ENCODE peak calls at places on chromosomes 12 and 14, in four cellular contexts. I, E, K and S are unnamed samples.

GRCh38 chr14:54133896-54134295 is 177.3 kb upstream of the BMP4 start:
- DNase-seq in E (no peak), K (no peak), I (no peak), S (no peak)

GRCh38 chr12:31228811-31229792 is 96.8 kb downstream of the SINHCAF start:
- DNase-seq in K (no peak), E (no peak), I (peak), S (no peak)

GRCh38 chr12:30806989-30807694 is 52.4 kb upstream of the CAPRIN2 start:
- DNase-seq in K (peak), E (peak), I (peak), S (no peak)

GRCh38 chr12:99043319-99043914 is 398.3 kb downstream of the APAF1 start:
- DNase-seq in E (peak), I (peak), K (peak), S (peak)

GRCh38 chr12:109286252-109286651 is 22.8 kb downstream of the FOXN4 start:
- DNase-seq in E (no peak), I (no peak), K (no peak), S (no peak)

GRCh38 chr14:82309199-82309598 is 775.5 kb upstream of the SEL1L start:
- DNase-seq in E (no peak), K (no peak), I (no peak), S (no peak)

GRCh38 chr12:15892645-15893259 is 10.6 kb downstream of the STRAP start:
- DNase-seq in I (no peak), E (no peak), K (no peak), S (no peak)

GRCh38 chr14:104972301-104973211 is 5.6 kb downstream of the AHNAK2 start:
- DNase-seq in K (no peak), E (no peak), I (peak), S (peak)

GRCh38 chr14:34233619-34234018 is 228.4 kb downstream of the SPTSSA start:
- DNase-seq in K (no peak), E (no peak), I (no peak), S (no peak)

GRCh38 chr12:92495108-92495507 is 207.7 kb upstream of the PLEKHG7 start:
- DNase-seq in K (no peak), I (no peak), E (peak), S (no peak)

GRCh38 chr12:117408161-117408791 is 46.9 kb upstream of the NOS1 start:
- DNase-seq in K (peak), I (peak), E (no peak), S (no peak)

GRCh38 chr12:75161495-75161894 is 48.1 kb downstream of the KCNC2 start:
- DNase-seq in I (no peak), K (no peak), E (no peak), S (no peak)

GRCh38 chr12:6936642-6937480 is 6.8 kb upstream of the RNU7-1 start:
- DNase-seq in I (no peak), K (peak), E (peak), S (peak)

GRCh38 chr12:111927346-111927745 is 85.3 kb downstream of the MAPKAPK5 start:
- DNase-seq in I (no peak), E (no peak), K (no peak), S (no peak)

GRCh38 chr14:21965042-21965441 is 291.4 kb upstream of the OR4E1 start:
- DNase-seq in K (no peak), I (no peak), E (no peak), S (no peak)

GRCh38 chr14:99803803-99804202 is 10.6 kb downstream of the EML1 start:
- DNase-seq in K (no peak), I (no peak), E (no peak), S (no peak)

GRCh38 chr12:83404521-83404920 is 717.8 kb downstream of the TMTC2 start:
- DNase-seq in E (no peak), I (no peak), K (no peak), S (no peak)

GRCh38 chr12:122917508-122918227 is 21.7 kb upstream of the VPS37B start:
- DNase-seq in K (no peak), E (no peak), I (peak), S (peak)

GRCh38 chr12:65229441-65229840 is 49.0 kb upstream of the MSRB3 start:
- DNase-seq in K (no peak), E (no peak), I (no peak), S (no peak)

GRCh38 chr12:113242560-113242959 is 21.3 kb downstream of the TPCN1 start:
- DNase-seq in E (no peak), K (no peak), I (no peak), S (no peak)

GRCh38 chr12:128267651-128268347 is 829 bp downstream of the TMEM132C start:
- DNase-seq in K (peak), I (no peak), E (no peak), S (peak)

GRCh38 chr12:66627270-66627987 is 51.4 kb downstream of the GRIP1 start:
- DNase-seq in K (no peak), I (no peak), E (no peak), S (peak)

GRCh38 chr12:15700595-15700994 is 88.6 kb downstream of the EPS8 start:
- DNase-seq in K (no peak), E (peak), I (no peak), S (no peak)

GRCh38 chr12:131102493-131102931 is 148.8 kb downstream of the ADGRD1 start:
- DNase-seq in K (no peak), I (no peak), E (no peak), S (no peak)

GRCh38 chr14:80751285-80751684 is 190.3 kb downstream of the CEP128 start:
- DNase-seq in I (no peak), E (no peak), K (no peak), S (no peak)

GRCh38 chr12:98085360-98085759 is 430.0 kb upstream of the TMPO start:
- DNase-seq in E (no peak), I (no peak), K (no peak), S (no peak)

GRCh38 chr14:24734917-24735500 is 101.0 kb upstream of the GZMB start:
- DNase-seq in E (peak), I (peak), K (peak), S (no peak)

GRCh38 chr12:18583655-18584054 is 154.2 kb downstream of the PLCZ1 start:
- DNase-seq in I (no peak), K (no peak), E (no peak), S (no peak)

GRCh38 chr12:12224240-12224940 is 42.5 kb downstream of the LRP6 start:
- DNase-seq in K (no peak), E (peak), I (no peak), S (no peak)

GRCh38 chr12:108890208-108890607 is 10.3 kb downstream of the DAO start:
- DNase-seq in E (peak), K (peak), I (no peak), S (no peak)

GRCh38 chr12:47802312-47802711 is 17.4 kb downstream of the HDAC7 start:
- DNase-seq in I (no peak), E (no peak), K (peak), S (no peak)

GRCh38 chr14:69366761-69367160 is 31.3 kb downstream of the ERH start:
- DNase-seq in K (no peak), I (no peak), E (no peak), S (no peak)

GRCh38 chr14:69363964-69364363 is 34.1 kb downstream of the ERH start:
- DNase-seq in I (no peak), E (no peak), K (no peak), S (no peak)

GRCh38 chr14:69360438-69361108 is 37.5 kb downstream of the ERH start:
- DNase-seq in I (no peak), E (peak), K (no peak), S (no peak)

GRCh38 chr14:69366069-69366468 is 32.0 kb downstream of the ERH start:
- DNase-seq in I (no peak), K (no peak), E (no peak), S (no peak)

GRCh38 chr14:69363055-69363454 is 35.0 kb downstream of the ERH start:
- DNase-seq in K (peak), E (no peak), I (no peak), S (no peak)
- TF ChIP-seq CTCF in K (peak), E (no peak), I (peak), S (peak)

DNA sequence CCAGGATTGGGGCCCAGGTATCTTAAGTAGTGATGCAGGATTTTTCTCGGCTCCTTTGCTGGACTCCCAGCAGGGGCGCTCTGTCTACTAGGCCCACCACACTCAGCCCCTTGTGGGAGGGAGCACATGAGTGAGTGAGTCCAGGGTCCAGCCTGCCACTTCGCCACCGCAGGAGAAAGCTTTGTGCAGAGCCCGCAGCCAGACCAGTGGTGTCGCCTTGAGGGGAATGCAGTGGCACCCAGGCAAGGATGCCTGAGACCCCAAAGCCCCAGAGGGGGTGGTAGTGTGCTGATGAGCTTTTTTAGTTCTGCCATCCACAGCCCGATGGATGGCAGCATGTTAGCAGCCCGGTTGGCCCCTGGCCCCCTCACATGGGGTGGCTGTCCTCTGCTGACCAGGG is 5.4 kb upstream of the MRPS35 start:
- DNase-seq in K (peak), E (no peak), I (no peak), S (no peak)
- TF ChIP-seq CTCF in K (peak), E (no peak), I (no peak), S (no peak)

GRCh38 chr12:54622463-54623183 is 12.1 kb downstream of the LACRT start:
- DNase-seq in I (no peak), K (peak), E (no peak), S (no peak)
- TF ChIP-seq CTCF in I (no peak), K (no peak), E (peak), S (no peak)

GRCh38 chr14:102015771-102016170 is 51.4 kb downstream of the DYNC1H1 start:
- DNase-seq in K (no peak), I (no peak), E (no peak), S (no peak)

GRCh38 chr14:102012336-102012735 is 48.0 kb downstream of the DYNC1H1 start:
- DNase-seq in E (no peak), K (no peak), I (no peak), S (no peak)

GRCh38 chr14:102016420-102017090 is 52.2 kb downstream of the DYNC1H1 start:
- DNase-seq in E (no peak), I (no peak), K (no peak), S (no peak)

GRCh38 chr14:102013669-102014200 is 49.4 kb downstream of the DYNC1H1 start:
- DNase-seq in I (no peak), K (no peak), E (no peak), S (no peak)

GRCh38 chr14:102015045-102015685 is 50.8 kb downstream of the DYNC1H1 start:
- DNase-seq in E (no peak), K (no peak), I (no peak), S (no peak)
- TF ChIP-seq CTCF in E (no peak), K (no peak), I (no peak), S (no peak)

DNA sequence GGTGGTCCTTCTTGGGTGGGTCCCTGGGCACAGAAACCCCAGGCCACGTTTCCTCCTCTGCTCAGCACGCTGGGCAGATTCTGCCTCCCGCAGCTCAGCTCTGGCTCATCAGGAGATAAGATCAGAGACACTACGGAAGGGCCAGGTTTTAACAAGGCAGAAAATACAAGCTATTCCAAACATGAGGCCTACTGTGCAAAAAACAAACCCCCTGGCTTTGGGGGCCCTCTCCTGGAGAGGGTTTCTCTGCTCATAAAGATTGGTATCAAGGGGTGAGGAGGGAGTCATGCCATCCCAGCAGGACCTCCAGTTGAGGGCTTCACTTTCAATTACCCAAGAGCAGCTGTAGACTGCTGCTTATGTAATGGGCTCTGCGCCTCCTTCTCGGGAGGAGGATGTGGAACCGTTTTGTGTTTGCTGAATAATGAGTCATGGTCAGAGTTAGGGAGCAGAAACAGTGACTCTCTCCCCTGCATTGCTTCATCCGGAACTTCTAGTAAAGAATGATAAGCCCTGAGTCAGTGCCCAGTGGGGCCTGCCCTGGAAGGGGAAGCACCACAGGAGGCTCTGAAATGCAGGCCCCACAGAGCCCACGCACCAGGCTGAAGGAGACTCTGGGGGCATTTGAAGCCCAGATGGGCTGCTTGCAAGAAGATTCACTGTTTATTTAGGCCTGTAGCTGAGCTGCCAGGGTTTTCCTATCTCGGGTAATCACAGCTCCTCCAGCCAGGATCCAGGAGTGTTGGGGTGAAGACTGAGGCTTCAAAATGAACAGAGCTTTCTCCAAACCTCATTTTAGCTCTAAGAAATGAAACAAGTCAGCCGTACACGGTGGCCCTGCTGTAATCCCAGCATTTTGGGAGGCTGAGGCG is 79.3 kb downstream of the SSPN start:
- DNase-seq in K (peak), E (peak), I (peak), S (peak)
- TF ChIP-seq CTCF in K (peak), E (no peak), I (no peak), S (peak)

GRCh38 chr12:103571286-103571685 is 15.8 kb upstream of the STAB2 start:
- DNase-seq in I (no peak), K (peak), E (no peak), S (no peak)
- TF ChIP-seq CTCF in I (no peak), K (no peak), E (no peak), S (no peak)

GRCh38 chr14:19949218-19949617 is 18.5 kb downstream of the OR4K1 start:
- DNase-seq in K (no peak), E (no peak), I (no peak), S (no peak)

GRCh38 chr14:19941668-19942067 is 11.0 kb downstream of the OR4K1 start:
- DNase-seq in E (no peak), I (no peak), K (no peak), S (no peak)

DNA sequence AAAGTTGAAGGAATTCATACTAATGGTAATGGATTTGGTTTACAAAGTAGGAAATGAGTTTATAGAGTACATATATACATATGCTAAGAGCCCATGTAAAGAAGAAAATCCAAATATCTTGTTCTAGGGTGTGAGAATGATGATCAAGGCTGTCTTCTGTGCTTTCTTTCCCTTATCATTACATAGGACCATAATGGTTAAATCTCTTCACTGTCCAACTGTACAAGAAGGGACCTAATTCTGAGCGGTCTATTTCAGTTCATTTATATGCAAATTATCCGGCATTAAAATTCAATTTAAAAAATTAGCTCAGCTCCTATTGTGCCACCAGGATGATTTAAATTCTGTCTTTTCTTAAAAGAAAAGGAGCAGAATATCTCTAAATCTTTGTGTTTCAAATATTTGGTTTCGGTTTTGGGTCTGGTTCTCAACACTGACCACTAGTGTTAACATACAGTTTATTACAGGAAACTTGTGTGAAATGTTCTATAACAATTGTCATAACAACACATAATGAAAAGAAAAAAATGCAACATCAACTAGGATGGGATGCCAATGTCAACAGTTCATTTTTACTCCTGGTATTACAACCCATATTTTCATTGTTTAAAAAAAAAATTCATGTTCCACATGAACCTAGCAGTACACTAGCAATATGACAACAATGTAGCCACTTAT is 16.8 kb downstream of the OR4K1 start:
- DNase-seq in I (no peak), E (no peak), K (no peak), S (no peak)
- TF ChIP-seq CTCF in I (no peak), E (no peak), K (no peak), S (no peak)